ENCODE peak calls at places on chromosomes 11 and 22, in four cellular contexts. One of them, this sample, is unnamed.

GRCh38 chr11:61406067-61406466 is 13.7 kb downstream of the TMEM216 start:
- DNase-seq in GM12878: no peak
- DNase-seq in K562: no peak
- DNase-seq in WTC11: no peak
- DNase-seq in this sample: no peak

GRCh38 chr11:108931168-108931567 is 266.3 kb downstream of the DDX10 start:
- DNase-seq in K562: no peak
- DNase-seq in GM12878: no peak
- DNase-seq in WTC11: no peak
- DNase-seq in this sample: no peak

GRCh38 chr11:69587454-69588081 is 53.4 kb upstream of the CCND1 start:
- DNase-seq in K562: no peak
- DNase-seq in GM12878: no peak
- DNase-seq in WTC11: no peak
- DNase-seq in this sample: peak

GRCh38 chr11:126969865-126970479 is 30.6 kb downstream of the KIRREL3 start:
- DNase-seq in GM12878: no peak
- DNase-seq in K562: no peak
- DNase-seq in WTC11: peak
- DNase-seq in this sample: no peak

GRCh38 chr11:124642628-124643027 is 20.0 kb downstream of the TBRG1 start:
- DNase-seq in WTC11: no peak
- DNase-seq in GM12878: no peak
- DNase-seq in K562: no peak
- DNase-seq in this sample: no peak

GRCh38 chr22:45197606-45198462 is 34.1 kb downstream of the NUP50 start:
- DNase-seq in GM12878: no peak
- DNase-seq in WTC11: no peak
- DNase-seq in K562: no peak
- DNase-seq in this sample: no peak

GRCh38 chr11:101475699-101476098 is 108.1 kb downstream of the TRPC6 start:
- DNase-seq in K562: no peak
- DNase-seq in GM12878: no peak
- DNase-seq in WTC11: no peak
- DNase-seq in this sample: no peak

GRCh38 chr11:12275818-12276217 is 101.6 kb upstream of the PARVA start:
- DNase-seq in WTC11: no peak
- DNase-seq in GM12878: no peak
- DNase-seq in K562: no peak
- DNase-seq in this sample: no peak

GRCh38 chr11:71425851-71426250 is 22.3 kb downstream of the DHCR7 start:
- DNase-seq in WTC11: no peak
- DNase-seq in GM12878: no peak
- DNase-seq in K562: no peak
- DNase-seq in this sample: no peak

GRCh38 chr11:16191852-16192240 is 164.5 kb downstream of the SOX6 start:
- DNase-seq in GM12878: no peak
- DNase-seq in K562: no peak
- DNase-seq in WTC11: no peak
- DNase-seq in this sample: no peak

GRCh38 chr22:25488244-25489020 is 76.0 kb upstream of the GRK3 start:
- DNase-seq in WTC11: no peak
- DNase-seq in GM12878: peak
- DNase-seq in K562: no peak
- DNase-seq in this sample: peak

GRCh38 chr11:107741044-107741823 is 29.4 kb upstream of the SLN start:
- DNase-seq in GM12878: peak
- DNase-seq in WTC11: no peak
- DNase-seq in K562: peak
- DNase-seq in this sample: peak

GRCh38 chr22:29330753-29331152 is 15.3 kb upstream of the RASL10A start:
- DNase-seq in WTC11: no peak
- DNase-seq in GM12878: no peak
- DNase-seq in K562: no peak
- DNase-seq in this sample: no peak

GRCh38 chr11:72609045-72609444 is 65.2 kb downstream of the PDE2A start:
- DNase-seq in GM12878: no peak
- DNase-seq in K562: peak
- DNase-seq in WTC11: no peak
- DNase-seq in this sample: no peak

GRCh38 chr11:7677071-7677470 is 3.8 kb upstream of the CYB5R2 start:
- DNase-seq in GM12878: no peak
- DNase-seq in K562: no peak
- DNase-seq in WTC11: no peak
- DNase-seq in this sample: no peak

GRCh38 chr11:82686211-82686610 is 47.5 kb downstream of the FAM181B start:
- DNase-seq in GM12878: no peak
- DNase-seq in WTC11: no peak
- DNase-seq in K562: no peak
- DNase-seq in this sample: no peak

GRCh38 chr11:6611092-6612007 is 666 bp downstream of the TAF10 start:
- DNase-seq in GM12878: no peak
- DNase-seq in K562: no peak
- DNase-seq in WTC11: peak
- DNase-seq in this sample: no peak

GRCh38 chr22:25829808-25830777 is 88.1 kb downstream of the MYO18B start:
- DNase-seq in WTC11: no peak
- DNase-seq in K562: no peak
- DNase-seq in GM12878: no peak
- DNase-seq in this sample: peak

GRCh38 chr22:46074771-46075551 is 75.4 kb upstream of the PPARA start:
- DNase-seq in WTC11: no peak
- DNase-seq in K562: no peak
- DNase-seq in GM12878: no peak
- DNase-seq in this sample: no peak

GRCh38 chr11:117192401-117192875 is 6.7 kb upstream of the TAGLN start:
- DNase-seq in WTC11: no peak
- DNase-seq in GM12878: no peak
- DNase-seq in K562: no peak
- DNase-seq in this sample: no peak

GRCh38 chr22:27089303-27089702 is 431.9 kb downstream of the MIAT start:
- DNase-seq in GM12878: no peak
- DNase-seq in K562: no peak
- DNase-seq in WTC11: no peak
- DNase-seq in this sample: no peak

GRCh38 chr22:37681001-37681424 is 5.1 kb upstream of the NOL12 start:
- DNase-seq in WTC11: no peak
- DNase-seq in K562: no peak
- DNase-seq in GM12878: no peak
- DNase-seq in this sample: no peak

GRCh38 chr22:19728836-19729235 is 5.5 kb downstream of the GP1BB start:
- DNase-seq in GM12878: no peak
- DNase-seq in K562: no peak
- DNase-seq in WTC11: no peak
- DNase-seq in this sample: no peak

GRCh38 chr11:48384670-48385069 is 18.4 kb upstream of the OR4C5 start:
- DNase-seq in K562: peak
- DNase-seq in GM12878: no peak
- DNase-seq in WTC11: no peak
- DNase-seq in this sample: no peak

GRCh38 chr11:1297011-1297575 is 12.3 kb downstream of the TOLLIP start:
- DNase-seq in K562: no peak
- DNase-seq in GM12878: no peak
- DNase-seq in WTC11: no peak
- DNase-seq in this sample: no peak
- TF ChIP-seq NR2C2 in K562: no peak
- TF ChIP-seq NR2C2 in GM12878: no peak
- TF ChIP-seq NR2C2 in WTC11: no peak
- TF ChIP-seq NR2C2 in this sample: no peak

GRCh38 chr11:110928373-110928772 is 216.1 kb upstream of the ARHGAP20 start:
- DNase-seq in WTC11: no peak
- DNase-seq in K562: no peak
- DNase-seq in GM12878: no peak
- DNase-seq in this sample: no peak
- TF ChIP-seq ETV6 in WTC11: no peak
- TF ChIP-seq ETV6 in K562: no peak
- TF ChIP-seq ETV6 in GM12878: no peak
- TF ChIP-seq ETV6 in this sample: no peak

GRCh38 chr11:128938156-128938885 is 4.3 kb downstream of the TP53AIP1 start:
- DNase-seq in WTC11: no peak
- DNase-seq in GM12878: no peak
- DNase-seq in K562: no peak
- DNase-seq in this sample: no peak
- TF ChIP-seq NR2C2 in WTC11: no peak
- TF ChIP-seq NR2C2 in GM12878: no peak
- TF ChIP-seq NR2C2 in K562: no peak
- TF ChIP-seq NR2C2 in this sample: no peak

GRCh38 chr11:93784935-93785360 is 866 bp downstream of the MED17 start:
- DNase-seq in K562: no peak
- DNase-seq in WTC11: no peak
- DNase-seq in GM12878: no peak
- DNase-seq in this sample: no peak
- TF ChIP-seq ETV6 in K562: no peak
- TF ChIP-seq ETV6 in WTC11: no peak
- TF ChIP-seq ETV6 in GM12878: no peak
- TF ChIP-seq ETV6 in this sample: no peak

DNA sequence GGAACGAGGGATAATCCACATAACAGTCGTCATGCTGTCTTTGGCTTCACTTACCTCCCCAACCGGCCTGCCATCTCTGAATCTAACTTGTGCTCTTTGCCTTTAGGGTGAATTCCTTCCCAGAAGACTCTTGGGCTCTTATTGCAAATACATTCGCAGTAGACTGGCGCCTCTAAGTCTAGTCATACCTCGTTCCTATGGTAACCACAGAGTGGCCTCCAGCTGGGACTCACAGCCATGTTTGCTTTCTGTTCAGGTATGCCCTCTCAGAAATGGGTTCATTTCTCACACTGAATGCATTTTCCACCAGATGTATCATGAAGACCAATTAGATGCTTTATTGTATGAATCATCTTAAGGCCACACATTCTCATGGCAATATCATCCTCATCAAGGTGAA is 112.7 kb downstream of the FAR1 start:
- DNase-seq in GM12878: no peak
- DNase-seq in K562: no peak
- DNase-seq in WTC11: no peak
- DNase-seq in this sample: peak
- TF ChIP-seq NR2C2 in GM12878: no peak
- TF ChIP-seq NR2C2 in K562: no peak
- TF ChIP-seq NR2C2 in WTC11: no peak
- TF ChIP-seq NR2C2 in this sample: no peak

GRCh38 chr22:36088292-36088691 is 59.7 kb upstream of the RBFOX2 start:
- DNase-seq in K562: no peak
- DNase-seq in GM12878: no peak
- DNase-seq in WTC11: no peak
- DNase-seq in this sample: no peak
- TF ChIP-seq ETV6 in K562: no peak
- TF ChIP-seq ETV6 in GM12878: no peak
- TF ChIP-seq ETV6 in WTC11: no peak
- TF ChIP-seq ETV6 in this sample: no peak

GRCh38 chr11:47156333-47156732 is 20.3 kb downstream of the ARFGAP2 start:
- DNase-seq in GM12878: no peak
- DNase-seq in K562: no peak
- DNase-seq in WTC11: no peak
- DNase-seq in this sample: no peak

GRCh38 chr11:47158242-47158641 is 18.4 kb downstream of the ARFGAP2 start:
- DNase-seq in K562: no peak
- DNase-seq in GM12878: no peak
- DNase-seq in WTC11: no peak
- DNase-seq in this sample: no peak

GRCh38 chr11:47154738-47155570 is 21.7 kb downstream of the ARFGAP2 start:
- DNase-seq in WTC11: no peak
- DNase-seq in GM12878: no peak
- DNase-seq in K562: no peak
- DNase-seq in this sample: no peak

GRCh38 chr11:47156951-47157350 is 19.7 kb downstream of the ARFGAP2 start:
- DNase-seq in GM12878: no peak
- DNase-seq in K562: no peak
- DNase-seq in WTC11: no peak
- DNase-seq in this sample: no peak

GRCh38 chr11:47155914-47156313 is 20.8 kb downstream of the ARFGAP2 start:
- DNase-seq in GM12878: no peak
- DNase-seq in K562: no peak
- DNase-seq in WTC11: no peak
- DNase-seq in this sample: no peak
- TF ChIP-seq NR2C2 in GM12878: no peak
- TF ChIP-seq NR2C2 in K562: no peak
- TF ChIP-seq NR2C2 in WTC11: no peak
- TF ChIP-seq NR2C2 in this sample: no peak